ENCODE peak calls at places on chromosome 9, in seven cellular contexts. L is uterus, I is H1, F is A549, S is RWPE1, P is neural progenitor cell, O is upper lobe of right lung. R is an unnamed sample.

GRCh38 chr9:111163738-111164399 is 125.6 kb upstream of the LPAR1 start:
- DNase-seq in P (no peak), S (no peak), F (no peak), L (peak; percentile 38), O (no peak), I (no peak), R (no peak)

GRCh38 chr9:120875643-120875953 is 1.4 kb downstream of the PHF19 start:
- DNase-seq in L (no peak), S (no peak), F (no peak), O (no peak), I (no peak), P (no peak), R (no peak)

GRCh38 chr9:118321823-118322222 is 617.6 kb downstream of the TLR4 start:
- DNase-seq in F (no peak), S (no peak), L (no peak), P (no peak), O (no peak), I (no peak), R (no peak)

GRCh38 chr9:123321874-123322770 is 33.9 kb upstream of the CRB2 start:
- DNase-seq in L (no peak), F (no peak), S (no peak), O (no peak), P (no peak), I (no peak), R (no peak)

GRCh38 chr9:84230355-84231136 is 110.0 kb downstream of the SLC28A3 start:
- DNase-seq in S (no peak), L (no peak), F (no peak), O (no peak), I (no peak), P (no peak), R (no peak)

GRCh38 chr9:16247188-16247875 is 623.1 kb downstream of the BNC2 start:
- DNase-seq in P (no peak), F (peak; percentile 34), L (no peak), S (peak; percentile 34), O (no peak), I (no peak), R (no peak)

GRCh38 chr9:16180546-16180945 is 627.7 kb downstream of the CCDC171 start:
- DNase-seq in F (peak; percentile 45), P (no peak), O (no peak), S (peak; percentile 22), L (no peak), I (no peak), R (no peak)

GRCh38 chr9:137531099-137531765 is 19.0 kb downstream of the PNPLA7 start:
- DNase-seq in O (no peak), S (no peak), F (no peak), P (no peak), I (no peak), L (no peak), R (no peak)

GRCh38 chr9:69816775-69817174 is 3.8 kb upstream of the CFAP95 start:
- DNase-seq in P (no peak), L (no peak), O (no peak), I (no peak), S (no peak), F (no peak), R (no peak)

GRCh38 chr9:5909999-5910398 is 19.3 kb downstream of the MLANA start:
- DNase-seq in F (no peak), L (no peak), I (no peak), S (no peak), O (no peak), P (no peak), R (no peak)

GRCh38 chr9:2087500-2088313 is 72.6 kb downstream of the SMARCA2 start:
- DNase-seq in I (no peak), F (peak; percentile 58), O (no peak), L (no peak), P (peak; percentile 31), S (peak; percentile 30), R (no peak)

GRCh38 chr9:135888126-135888765 is 19.1 kb downstream of the CAMSAP1 start:
- DNase-seq in L (no peak), I (no peak), O (no peak), S (no peak), P (no peak), F (no peak), R (no peak)
- H3K27ac ChIP-seq in L (no peak overlapping the region), I (peak overlapping the region; percentile 33), O (peak overlapping the region; percentile 30), S (peak overlapping the region; percentile 84), P (no peak overlapping the region), F (no peak overlapping the region), R (peak overlapping the region; percentile 73)

DNA sequence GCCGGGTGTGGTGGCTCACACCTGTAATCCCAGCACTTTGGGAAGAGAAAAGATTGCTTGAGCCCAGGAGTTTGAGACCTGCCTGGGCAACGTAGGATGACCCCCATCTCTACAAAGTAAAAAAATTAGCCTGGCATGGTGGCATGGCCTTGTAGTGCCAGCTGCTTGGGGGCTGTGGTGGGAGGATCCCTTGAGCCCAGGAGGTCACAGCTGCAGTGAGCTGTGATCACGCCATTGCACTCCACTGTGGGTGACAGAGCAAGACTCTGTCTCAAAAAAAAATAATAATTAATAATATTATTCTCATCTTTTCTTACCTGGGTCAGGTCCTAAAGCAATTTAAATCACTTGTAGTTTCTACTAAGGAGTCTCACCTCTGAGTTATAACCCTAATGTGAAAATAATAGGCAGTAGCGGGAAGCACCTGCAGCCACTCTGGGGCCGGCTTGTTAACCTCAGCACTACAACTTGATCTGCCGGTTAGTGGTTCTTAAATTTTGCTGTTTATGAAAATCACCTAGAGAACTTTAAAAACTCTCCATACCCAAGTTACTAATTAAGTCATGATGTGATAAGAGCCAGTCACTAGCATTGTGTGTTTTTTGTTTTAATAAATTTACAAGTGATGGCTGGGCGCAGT is 29.4 kb upstream of the PCAT7 start:
- DNase-seq in F (no peak), L (no peak), O (no peak), S (no peak), I (no peak), P (no peak), R (no peak)
- H3K27ac ChIP-seq in F (no peak overlapping the region), L (no peak overlapping the region), O (no peak overlapping the region), S (no peak overlapping the region), I (no peak overlapping the region), P (no peak overlapping the region), R (no peak overlapping the region)

DNA sequence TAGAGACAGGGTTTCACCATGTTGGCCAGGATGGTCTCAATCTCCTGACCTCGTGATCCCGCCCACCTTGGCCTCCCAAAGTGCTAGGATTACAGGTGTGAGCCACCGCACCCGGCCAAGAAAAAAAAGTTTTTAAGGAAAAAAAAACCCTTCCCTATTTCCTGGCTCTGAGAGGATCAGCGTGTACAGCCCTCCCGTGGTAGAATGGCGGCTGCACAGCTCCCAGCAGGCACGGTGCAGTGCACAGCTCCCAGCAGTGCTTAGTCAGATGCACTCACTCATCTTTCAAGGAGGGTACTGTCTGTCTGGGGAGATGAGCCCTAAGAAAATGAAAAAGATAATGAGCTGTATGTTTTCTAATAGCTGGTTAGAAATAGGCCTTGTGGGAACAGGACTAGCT is 36.8 kb upstream of the SLC2A8 start:
- DNase-seq in S (no peak), F (no peak), P (no peak), O (no peak), L (no peak), I (no peak), R (no peak)
- H3K27ac ChIP-seq in S (peak overlapping the region; percentile 84), F (no peak overlapping the region), P (no peak overlapping the region), O (peak overlapping the region; percentile 36), L (no peak overlapping the region), I (no peak overlapping the region), R (no peak overlapping the region)

DNA sequence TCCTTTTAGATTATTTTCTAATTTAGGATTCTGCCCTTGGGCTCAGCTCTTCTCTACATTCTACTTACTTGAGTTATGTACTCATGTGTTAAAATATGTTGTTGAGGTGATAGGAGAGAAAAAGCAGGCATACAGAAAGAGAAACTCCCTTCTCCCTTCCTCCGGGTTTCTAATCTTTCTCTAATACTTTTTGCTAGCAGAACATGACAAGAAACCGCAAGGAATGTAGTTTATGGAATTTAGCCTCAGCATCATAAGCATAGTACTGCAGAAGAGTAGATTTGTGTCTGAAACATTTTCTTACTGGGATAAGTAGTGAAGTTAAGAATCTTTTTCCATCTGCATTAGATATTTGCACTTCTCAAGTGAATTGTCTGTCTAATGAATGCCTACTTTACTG is 139.5 kb upstream of the CYLC2 start:
- DNase-seq in P (no peak), F (no peak), S (no peak), O (no peak), I (no peak), L (no peak), R (no peak)
- H3K27ac ChIP-seq in P (no peak overlapping the region), F (no peak overlapping the region), S (no peak overlapping the region), O (no peak overlapping the region), I (no peak overlapping the region), L (no peak overlapping the region), R (no peak overlapping the region)